ENCODE peak calls at places on chromosomes 7 and 10, in six cellular contexts. A is GM12878, E is transverse colon, D is HCT116, C is HepG2, W is GM12892. R is an unnamed sample.

GRCh38 chr7:53336133-53336532 is 300.7 kb downstream of the POM121L12 start:
- DNase-seq in A (no peak), E (no peak), D (no peak), C (no peak), W (no peak), R (no peak)

GRCh38 chr7:85102813-85103350 is 84.0 kb downstream of the SEMA3D start:
- DNase-seq in A (no peak), E (no peak), D (no peak), C (no peak), W (no peak), R (no peak)

GRCh38 chr10:124557648-124558338 is 96.2 kb downstream of the LHPP start:
- DNase-seq in A (no peak), E (no peak), D (no peak), C (no peak), W (no peak), R (no peak)

GRCh38 chr10:113945075-113945686 is 90.7 kb downstream of the NHLRC2 start:
- DNase-seq in A (no peak), E (peak), D (peak), C (no peak), W (no peak), R (no peak)

GRCh38 chr10:5945561-5946418 is 31.6 kb downstream of the IL15RA start:
- DNase-seq in A (no peak), E (peak), D (no peak), C (peak), W (no peak), R (peak)

GRCh38 chr10:114288424-114289095 is 49.5 kb downstream of the VWA2 start:
- DNase-seq in A (no peak), E (no peak), D (no peak), C (no peak), W (no peak), R (no peak)

GRCh38 chr7:141076377-141076776 is 2.5 kb downstream of the TMEM178B start:
- DNase-seq in A (no peak), E (no peak), D (no peak), C (no peak), W (no peak), R (no peak)

GRCh38 chr7:159060440-159060839 is 84.2 kb downstream of the VIPR2 start:
- DNase-seq in A (no peak), E (no peak), D (no peak), C (no peak), W (no peak), R (no peak)

GRCh38 chr7:87420173-87420572 is 55.3 kb downstream of the ABCB4 start:
- DNase-seq in A (no peak), E (no peak), D (no peak), C (no peak), W (no peak), R (no peak)

GRCh38 chr7:80428161-80429054 is 83.5 kb downstream of the GNAT3 start:
- DNase-seq in A (no peak), E (no peak), D (peak), C (peak), W (no peak), R (no peak)

GRCh38 chr7:1056785-1057410 is 12.6 kb downstream of the GPR146 start:
- DNase-seq in A (no peak), E (no peak), D (no peak), C (no peak), W (no peak), R (no peak)

GRCh38 chr7:155226261-155227003 is 71.2 kb upstream of the INSIG1 start:
- DNase-seq in A (no peak), E (no peak), D (no peak), C (no peak), W (no peak), R (no peak)

GRCh38 chr7:15855726-15856125 is 169.2 kb upstream of the MEOX2 start:
- DNase-seq in A (no peak), E (no peak), D (no peak), C (no peak), W (no peak), R (no peak)

GRCh38 chr10:33706746-33707145 is 372.3 kb upstream of the NRP1 start:
- DNase-seq in A (no peak), E (no peak), D (no peak), C (no peak), W (no peak), R (no peak)

GRCh38 chr7:98251251-98251843 is 685 bp downstream of the TECPR1 start:
- DNase-seq in A (no peak), E (peak), D (no peak), C (peak), W (no peak), R (no peak)

GRCh38 chr10:101570764-101571572 is 17.1 kb downstream of the POLL start:
- DNase-seq in A (no peak), E (no peak), D (no peak), C (no peak), W (no peak), R (no peak)

DNA sequence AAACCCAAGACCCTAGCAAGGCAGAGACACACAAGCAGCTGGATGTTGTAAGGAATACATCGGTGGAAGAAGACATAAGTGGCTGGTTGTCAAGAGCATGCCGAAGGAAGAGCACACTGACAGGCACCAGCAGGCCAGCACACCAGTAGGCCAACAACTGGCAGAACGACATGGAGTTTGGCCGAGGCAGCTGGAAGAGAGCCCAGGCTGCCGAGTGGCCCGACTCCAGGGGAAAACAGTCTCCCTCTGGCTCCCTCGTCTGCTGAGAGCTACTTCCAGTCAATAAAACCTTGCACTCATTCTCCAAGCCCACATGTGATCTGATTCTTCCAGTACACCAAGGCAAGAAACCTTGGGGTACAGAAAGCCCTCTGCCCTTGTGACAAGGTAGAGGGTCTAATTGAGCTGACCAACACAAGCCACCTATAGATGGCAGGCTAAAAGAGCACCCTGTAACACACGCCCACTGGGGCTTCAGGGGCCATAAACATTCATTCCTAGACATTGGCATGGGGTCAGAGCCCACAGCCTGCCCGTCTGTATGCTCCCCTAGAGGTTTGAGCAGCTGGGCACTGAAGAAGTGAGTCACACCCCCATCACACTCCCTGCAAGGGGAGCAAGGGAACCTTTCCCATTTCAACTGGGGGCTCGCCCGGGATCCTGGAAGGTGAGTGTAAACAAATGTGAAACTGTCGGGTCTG is 14.7 kb upstream of the TNS3 start:
- DNase-seq in A (no peak), E (no peak), D (no peak), C (peak), W (no peak), R (no peak)
- TF ChIP-seq POLR2AphosphoS5 in A (no peak), E (no peak), D (no peak), C (no peak), W (no peak), R (no peak)

GRCh38 chr7:48643420-48644013 is 280.8 kb upstream of the CDC14C start:
- DNase-seq in A (no peak), E (no peak), D (no peak), C (no peak), W (no peak), R (no peak)
- TF ChIP-seq POLR2AphosphoS5 in A (no peak), E (no peak), D (no peak), C (no peak), W (no peak), R (no peak)

GRCh38 chr10:14560274-14560673 is 214.4 kb downstream of the FAM107B start:
- DNase-seq in A (no peak), E (no peak), D (peak), C (no peak), W (no peak), R (no peak)

GRCh38 chr10:14555806-14556205 is 218.9 kb downstream of the FAM107B start:
- DNase-seq in A (no peak), E (no peak), D (no peak), C (no peak), W (no peak), R (no peak)

GRCh38 chr10:14556285-14556956 is 218.3 kb downstream of the FAM107B start:
- DNase-seq in A (peak), E (peak), D (no peak), C (peak), W (peak), R (no peak)

GRCh38 chr10:14557573-14557972 is 217.1 kb downstream of the FAM107B start:
- DNase-seq in A (no peak), E (no peak), D (no peak), C (no peak), W (no peak), R (no peak)

GRCh38 chr10:14558025-14558424 is 216.7 kb downstream of the FAM107B start:
- DNase-seq in A (no peak), E (no peak), D (no peak), C (no peak), W (no peak), R (no peak)
- TF ChIP-seq POLR2AphosphoS5 in A (no peak), E (no peak), D (no peak), C (no peak), W (no peak), R (no peak)

DNA sequence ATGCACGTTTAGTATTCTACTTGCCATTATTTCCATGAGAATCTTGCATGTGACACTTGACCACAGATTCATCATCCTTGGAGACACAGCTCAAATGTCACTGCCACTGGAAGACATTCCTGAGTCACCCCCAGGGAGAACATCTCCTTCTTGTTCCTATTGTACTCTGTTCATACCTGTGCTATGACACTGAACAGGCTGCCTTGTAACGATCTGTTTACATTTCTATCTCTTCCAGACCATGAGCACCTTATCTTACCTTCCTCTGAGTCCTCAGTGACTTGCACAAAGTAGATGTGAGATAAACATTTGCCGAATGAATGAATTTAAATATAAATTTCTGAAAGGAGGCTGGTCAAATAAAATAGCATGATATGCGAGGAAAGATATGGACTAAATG is 331.9 kb upstream of the LRRN3 start:
- DNase-seq in A (no peak), E (no peak), D (no peak), C (no peak), W (no peak), R (no peak)
- TF ChIP-seq POLR2AphosphoS5 in A (no peak), E (no peak), D (no peak), C (no peak), W (no peak), R (no peak)